ENCODE peak calls at places on chromosomes 16 and 17, in eight cellular contexts. H is stomach, K is uterus, W is sigmoid colon, T is HCT116, F is tibial nerve, R is lower leg skin, Y is body of pancreas. E is an unnamed sample.
A peak's percentile ranks its signal among the peaks of the same experiment; 100 is the strongest.

GRCh38 chr17:58692239-58693055 is at the start of gene RAD51C:
- DNase-seq in Y (peak; percentile 85), H (peak; percentile 85), W (peak; percentile 91), R (peak; percentile 66), T (peak; percentile 93), F (peak; percentile 62), K (peak; percentile 81), E (peak; percentile 87)

GRCh38 chr17:27466748-27467375 is 10.6 kb downstream of the KSR1 start:
- DNase-seq in K (no peak), H (no peak), R (no peak), T (no peak), Y (no peak), W (no peak), F (no peak), E (peak; percentile 35)

GRCh38 chr16:74749291-74750055 is 25.1 kb downstream of the FA2H start:
- DNase-seq in K (no peak), H (no peak), Y (no peak), W (no peak), F (no peak), T (no peak), R (no peak), E (no peak)

GRCh38 chr17:64546716-64547115 is 39.9 kb downstream of the CEP95 start:
- DNase-seq in T (no peak), K (no peak), W (no peak), F (no peak), Y (no peak), R (no peak), H (no peak), E (no peak)

GRCh38 chr16:57941016-57941656 is 29.8 kb downstream of the CNGB1 start:
- DNase-seq in K (no peak), R (peak; percentile 49), T (no peak), Y (peak; percentile 84), F (no peak), W (no peak), H (peak; percentile 94), E (peak; percentile 85)

GRCh38 chr16:48330133-48330846 is 54.9 kb downstream of the SIAH1 start:
- DNase-seq in H (no peak), Y (no peak), F (no peak), K (no peak), T (no peak), W (no peak), R (no peak), E (no peak)

GRCh38 chr16:48041861-48042435 is 113.8 kb downstream of the ABCC12 start:
- DNase-seq in W (no peak), H (no peak), R (no peak), Y (no peak), K (no peak), F (no peak), T (peak; percentile 13), E (no peak)

GRCh38 chr17:60959696-60960095 is 282.0 kb downstream of the BCAS3 start:
- DNase-seq in W (no peak), F (no peak), H (no peak), R (no peak), Y (no peak), K (no peak), T (no peak), E (no peak)

GRCh38 chr17:42698736-42699414 is 16.5 kb downstream of the CNTNAP1 start:
- DNase-seq in R (no peak), T (no peak), H (no peak), W (no peak), K (peak; percentile 86), F (no peak), Y (peak; percentile 26), E (peak; percentile 65)

GRCh38 chr17:48722201-48722907 is at the start of gene PRAC1:
- DNase-seq in W (peak; percentile 53), Y (no peak), K (no peak), T (no peak), H (no peak), F (no peak), R (no peak), E (no peak)

GRCh38 chr17:76550712-76551615 is 11.1 kb downstream of the PRCD start:
- DNase-seq in T (no peak), W (no peak), F (no peak), Y (peak; percentile 38), R (no peak), H (no peak), K (no peak), E (no peak)

GRCh38 chr16:61858996-61859395 is 177.2 kb downstream of the CDH8 start:
- DNase-seq in Y (no peak), W (no peak), T (no peak), F (no peak), H (no peak), K (no peak), R (no peak), E (no peak)

GRCh38 chr17:59332890-59333377 is 1.5 kb downstream of the YPEL2 start:
- DNase-seq in Y (peak; percentile 69), K (peak; percentile 24), W (peak; percentile 75), T (no peak), H (peak; percentile 33), F (peak; percentile 62), R (peak; percentile 65), E (no peak)

GRCh38 chr17:33335491-33336173 is 42.5 kb upstream of the ASIC2 start:
- DNase-seq in F (no peak), W (no peak), T (no peak), R (no peak), Y (no peak), K (no peak), H (no peak), E (no peak)

GRCh38 chr17:29650407-29650806 is 27.7 kb upstream of the CORO6 start:
- DNase-seq in Y (no peak), H (no peak), F (no peak), T (no peak), W (no peak), R (no peak), K (no peak), E (no peak)

GRCh38 chr17:66466933-66467367 is 164.5 kb downstream of the PRKCA start:
- DNase-seq in T (peak; percentile 92), W (peak; percentile 74), Y (peak; percentile 39), K (peak; percentile 54), H (no peak), F (no peak), R (no peak), E (no peak)

GRCh38 chr17:38568274-38568673 is 37.5 kb downstream of the SRCIN1 start:
- DNase-seq in W (no peak), H (no peak), K (no peak), F (no peak), Y (no peak), T (no peak), R (no peak), E (no peak)

GRCh38 chr17:66165537-66166123 is 26.3 kb downstream of the CEP112 start:
- DNase-seq in H (no peak), W (no peak), F (peak; percentile 12), Y (peak; percentile 28), T (peak; percentile 58), R (no peak), K (no peak), E (no peak)

GRCh38 chr17:82909322-82909904 is 69.6 kb upstream of the ZNF750 start:
- DNase-seq in R (no peak), K (no peak), W (no peak), F (no peak), T (no peak), Y (peak; percentile 99), H (peak; percentile 84), E (no peak)

GRCh38 chr17:7856840-7857723 is at the start of gene NAA38:
- DNase-seq in H (peak; percentile 96), K (peak; percentile 96), R (peak; percentile 98), Y (peak; percentile 99), T (peak; percentile 99), W (peak; percentile 99), F (peak; percentile 95), E (peak; percentile 96)
- TF ChIP-seq POLR2A in H (no peak), K (no peak), R (no peak), Y (peak; percentile 57), T (peak; percentile 12), W (peak; percentile 41), F (peak; percentile 47), E (peak; percentile 32)

DNA sequence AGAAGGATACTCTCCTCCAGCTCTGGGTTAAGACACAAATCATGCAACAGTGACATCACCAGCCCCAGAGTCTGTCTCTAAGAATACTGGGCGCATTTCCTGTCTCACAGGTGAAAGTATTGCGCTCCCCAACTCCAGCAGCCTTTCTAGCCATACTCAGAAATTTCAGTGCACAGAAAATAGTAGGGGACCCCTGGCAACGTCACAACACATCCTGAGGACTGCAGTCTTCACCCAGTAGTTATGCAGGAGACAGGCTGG is 121.6 kb upstream of the RCVRN start:
- DNase-seq in F (no peak), W (no peak), K (no peak), R (no peak), H (no peak), Y (no peak), T (no peak), E (no peak)
- TF ChIP-seq POLR2A in F (no peak), W (no peak), K (no peak), R (no peak), H (no peak), Y (no peak), T (no peak), E (no peak)

DNA sequence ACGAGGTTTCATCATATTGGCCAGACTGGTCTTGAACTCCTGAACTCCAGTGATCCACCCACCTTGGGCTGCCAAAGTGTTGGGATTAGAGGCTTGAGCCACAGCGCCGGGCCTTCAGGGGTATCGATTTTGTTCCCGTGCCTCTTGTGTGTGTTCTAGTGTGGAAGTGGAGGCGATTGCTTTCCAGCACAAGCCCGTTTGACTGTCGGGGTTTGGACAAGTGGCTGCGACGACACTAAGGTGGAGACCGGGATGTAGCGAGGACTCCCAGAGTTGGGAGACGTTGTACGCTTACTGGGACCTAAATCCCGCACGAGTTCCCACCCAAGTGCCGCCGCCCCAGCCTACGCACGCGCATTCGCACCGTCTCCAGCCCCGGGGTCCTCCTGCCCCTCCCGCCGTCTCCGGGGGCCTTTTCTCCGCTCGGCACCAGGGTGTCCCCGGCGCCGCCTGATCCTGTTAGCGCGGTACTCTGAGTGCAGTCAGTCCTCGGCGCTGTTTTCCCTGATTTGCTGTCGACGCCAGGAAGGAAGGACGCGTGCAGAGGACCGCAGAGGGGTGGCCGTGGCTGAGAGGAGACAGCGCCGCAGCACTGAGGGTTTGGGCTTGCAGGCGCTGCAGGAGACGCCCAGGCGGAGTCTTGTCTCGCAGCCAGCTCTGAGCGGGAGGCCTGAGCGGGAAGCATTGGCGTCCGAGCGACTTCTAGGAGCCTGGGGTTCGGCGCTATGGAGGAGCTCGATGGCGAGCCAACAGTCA is at the start of gene NUP85:
- DNase-seq in R (peak; percentile 91), T (peak; percentile 96), H (peak; percentile 92), K (peak; percentile 94), F (peak; percentile 85), Y (peak; percentile 93), W (peak; percentile 97), E (peak; percentile 95)
- TF ChIP-seq POLR2A in R (no peak), T (peak; percentile 98), H (no peak), K (peak; percentile 37), F (peak; percentile 34), Y (peak; percentile 84), W (peak; percentile 73), E (no peak)

DNA sequence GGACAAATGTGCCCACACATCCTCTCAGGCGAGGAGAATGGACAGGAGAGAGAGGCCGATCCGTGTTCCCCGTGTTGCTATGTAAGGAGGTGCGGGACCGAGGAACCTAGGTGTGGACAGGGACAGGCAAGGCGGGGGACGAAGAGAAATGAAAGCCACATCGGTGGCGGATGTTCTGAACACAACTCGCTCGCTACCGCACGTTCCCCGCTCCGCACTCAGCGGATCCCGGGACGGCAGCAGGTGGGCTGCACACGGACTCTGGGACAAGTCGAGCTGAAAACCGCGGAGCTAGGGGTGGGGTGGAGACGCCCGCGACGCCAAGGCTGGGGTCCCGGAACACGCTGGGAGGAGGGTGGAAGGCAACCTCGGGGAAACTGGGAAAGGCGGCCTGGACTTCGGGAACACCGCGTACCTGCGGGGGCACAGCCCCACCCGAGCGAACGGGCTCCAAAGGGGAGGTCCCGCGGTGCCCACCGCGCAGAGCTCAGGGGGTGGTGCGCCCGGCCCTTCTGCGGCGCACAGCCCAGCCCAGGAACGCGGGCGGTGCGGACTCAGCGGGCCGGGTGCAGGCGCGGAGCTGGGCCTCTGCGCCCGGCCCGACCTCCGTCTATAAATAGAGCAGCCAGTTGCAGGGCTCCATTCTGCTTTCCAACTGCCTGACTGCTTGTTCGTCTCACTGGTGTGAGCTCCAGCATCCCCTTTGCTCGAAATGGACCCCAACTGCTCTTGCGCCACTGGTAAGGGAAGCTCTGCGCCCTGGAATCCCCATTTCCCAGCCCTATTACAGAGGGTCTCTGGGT is at the start of gene MT1E:
- DNase-seq in Y (peak; percentile 90), K (peak; percentile 63), W (peak; percentile 95), F (peak; percentile 42), R (peak; percentile 66), T (peak; percentile 77), H (peak; percentile 93), E (peak; percentile 86)
- TF ChIP-seq POLR2A in Y (peak; percentile 99), K (peak; percentile 35), W (peak; percentile 85), F (no peak), R (no peak), T (peak; percentile 98), H (peak; percentile 52), E (peak; percentile 90)

E was measured in heart left ventricle.